ENCODE peak calls at places on chromosome 7, in nine cellular contexts. D is A549; N is Right ventricle myocardium superior; F is T-helper 2 cell; E is RWPE1; O is mucosa of descending colon; J is midbrain; A is activated naive CD4-positive, alpha-beta T cell treated with anti-CD3 and anti-CD28 coated beads, Interleukin-2, amount 10 ng/mL, durations not matched to agents 7 days and 5 days; Q is heart left ventricle. L is an unnamed sample.

GRCh38 chr7:148672041-148672440 is 26.7 kb upstream of the CUL1 start:
- DNase-seq in D (no peak), N (no peak), F (no peak), E (no peak), O (no peak), J (no peak), A (peak; percentile 27), Q (no peak), L (no peak)

GRCh38 chr7:46927131-46927810 is 654.6 kb downstream of the TNS3 start:
- DNase-seq in D (no peak), N (no peak), F (no peak), E (no peak), O (no peak), J (no peak), A (no peak), Q (no peak), L (no peak)

GRCh38 chr7:88480901-88481300 is 174.2 kb upstream of the STEAP4 start:
- DNase-seq in D (no peak), N (no peak), F (no peak), E (no peak), O (peak; percentile 59), J (peak; percentile 60), A (no peak), Q (no peak), L (no peak)

GRCh38 chr7:91066627-91067026 is 197.6 kb upstream of the FZD1 start:
- DNase-seq in D (no peak), N (no peak), F (no peak), E (no peak), O (no peak), J (no peak), A (no peak), Q (no peak), L (no peak)

GRCh38 chr7:147861945-147862344 is 728.6 kb upstream of the C7orf33 start:
- DNase-seq in D (no peak), N (no peak), F (no peak), E (no peak), O (no peak), J (no peak), A (no peak), Q (no peak), L (no peak)

GRCh38 chr7:6268909-6269306 is 3.5 kb downstream of the CYTH3 start:
- DNase-seq in D (no peak), N (no peak), F (no peak), E (no peak), O (no peak), J (no peak), A (no peak), Q (no peak), L (no peak)

GRCh38 chr7:134941947-134942346 is 44.4 kb upstream of the AGBL3 start:
- DNase-seq in D (no peak), N (no peak), F (no peak), E (no peak), O (no peak), J (no peak), A (no peak), Q (no peak), L (no peak)

GRCh38 chr7:151735854-151736402 is 141.0 kb downstream of the PRKAG2 start:
- DNase-seq in D (no peak), N (no peak), F (no peak), E (no peak), O (no peak), J (no peak), A (no peak), Q (peak; percentile 57), L (no peak)

GRCh38 chr7:25028370-25028971 is 48.5 kb upstream of the OSBPL3 start:
- DNase-seq in D (no peak), N (no peak), F (no peak), E (peak; percentile 92), O (peak; percentile 5), J (no peak), A (peak; percentile 32), Q (no peak), L (peak; percentile 76)

GRCh38 chr7:155093586-155093985 is 23.5 kb downstream of the HTR5A start:
- DNase-seq in D (no peak), N (no peak), F (no peak), E (no peak), O (no peak), J (no peak), A (no peak), Q (no peak), L (no peak)

L was measured in HepG2.